ENCODE peak calls at places on chromosomes 7 and 10, in six cellular contexts. U is heart left ventricle, C is A549, Z is stomach, X is foreskin fibroblast, N is GM12865. P is an unnamed sample.

GRCh38 chr7:51021906-51022570 is 239.3 kb upstream of the GRB10 start:
- DNase-seq in N (no peak), C (no peak), Z (no peak), X (no peak), U (no peak), P (no peak)

GRCh38 chr7:44280636-44280992 is 44.8 kb downstream of the CAMK2B start:
- DNase-seq in Z (no peak), N (no peak), U (peak; percentile 3), C (no peak), X (no peak), P (no peak)

GRCh38 chr7:31517103-31517502 is 3.2 kb downstream of the ITPRID1 start:
- DNase-seq in C (no peak), N (no peak), U (no peak), Z (no peak), X (no peak), P (no peak)

GRCh38 chr7:18771834-18772566 is 276.5 kb downstream of the HDAC9 start:
- DNase-seq in N (no peak), U (no peak), X (peak; percentile 58), Z (no peak), C (no peak), P (no peak)

GRCh38 chr7:141989996-141990395 is 5.7 kb upstream of the MGAM start:
- DNase-seq in N (no peak), U (no peak), C (no peak), X (no peak), Z (no peak), P (no peak)

GRCh38 chr7:2109251-2109935 is 123.4 kb downstream of the MAD1L1 start:
- DNase-seq in N (no peak), U (no peak), X (no peak), C (no peak), Z (no peak), P (no peak)

GRCh38 chr7:46565257-46565656 is 644.2 kb upstream of the IGFBP3 start:
- DNase-seq in X (no peak), C (no peak), N (peak; percentile 24), Z (no peak), U (no peak), P (no peak)

GRCh38 chr7:117413160-117413559 is 14.1 kb downstream of the ASZ1 start:
- DNase-seq in C (no peak), X (no peak), U (no peak), N (no peak), Z (no peak), P (no peak)

GRCh38 chr10:15236340-15236739 is 67.8 kb upstream of the NMT2 start:
- DNase-seq in Z (no peak), X (peak; percentile 23), C (no peak), N (no peak), U (no peak), P (no peak)

GRCh38 chr10:4770766-4771553 is 55.0 kb upstream of the AKR1E2 start:
- DNase-seq in Z (no peak), X (peak; percentile 93), U (no peak), N (no peak), C (peak; percentile 85), P (peak; percentile 97)

GRCh38 chr10:91632671-91633550 is at the start of gene PPP1R3C:
- DNase-seq in Z (peak; percentile 89), N (peak; percentile 33), X (peak; percentile 98), U (peak; percentile 90), C (peak; percentile 93), P (peak; percentile 92)

GRCh38 chr10:28139138-28139537 is 140.3 kb upstream of the ODAD2 start:
- DNase-seq in Z (no peak), U (no peak), X (peak; percentile 42), C (no peak), N (no peak), P (peak; percentile 66)

GRCh38 chr10:80132299-80133139 is at the start of gene PLAC9:
- DNase-seq in C (no peak), N (no peak), X (peak; percentile 76), Z (no peak), U (peak; percentile 60), P (no peak)

GRCh38 chr10:57657164-57657765 is 610.4 kb downstream of the IPMK start:
- DNase-seq in X (peak; percentile 67), Z (peak; percentile 54), C (peak; percentile 76), U (peak; percentile 9), N (peak; percentile 78), P (peak; percentile 24)

DNA sequence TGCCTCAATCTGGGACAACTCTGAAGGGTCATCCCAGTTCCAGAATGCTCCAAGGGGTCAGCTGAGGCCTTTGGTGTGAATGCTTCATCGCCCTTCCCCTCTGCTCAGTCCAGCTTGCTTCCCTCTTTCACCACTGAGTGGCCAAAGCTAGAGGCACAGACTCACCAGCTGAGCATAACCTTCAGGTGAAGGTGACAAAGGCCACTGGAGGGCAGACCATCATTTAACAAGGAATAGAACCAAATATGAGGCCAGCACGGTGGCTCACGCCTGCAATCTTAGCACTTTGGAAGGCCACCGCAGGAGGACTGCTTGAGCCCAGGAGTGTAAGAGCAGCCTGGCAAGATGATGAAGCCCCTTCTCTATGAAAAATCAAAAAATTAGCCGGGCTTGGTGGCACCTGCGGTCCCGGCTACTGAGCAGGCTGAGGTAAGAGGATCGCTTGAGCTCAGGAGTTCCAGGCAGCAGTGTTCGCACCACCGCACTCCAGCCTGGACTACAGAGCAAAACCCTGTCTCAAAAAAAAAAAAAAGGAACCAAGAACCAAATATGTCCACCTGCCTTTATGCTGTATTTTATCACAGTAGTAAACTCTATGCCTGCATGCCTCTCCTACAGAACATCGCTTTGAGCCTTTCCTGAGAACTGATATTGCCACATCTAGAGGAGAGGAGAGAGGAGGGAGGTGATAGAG is 13.4 kb downstream of the PRKAG2 start:
- DNase-seq in X (no peak), Z (no peak), U (no peak), C (peak; percentile 41), N (peak; percentile 48), P (no peak)
- TF ChIP-seq CTCF in X (no peak), Z (no peak), U (no peak), C (peak; percentile 15), N (peak; percentile 22), P (no peak)

GRCh38 chr7:14691597-14692203 is 210.9 kb downstream of the DGKB start:
- DNase-seq in N (peak; percentile 47), X (peak; percentile 67), Z (peak; percentile 40), U (peak; percentile 10), C (peak; percentile 32), P (no peak)
- TF ChIP-seq CTCF in N (peak; percentile 72), X (peak; percentile 80), Z (peak; percentile 82), U (peak; percentile 89), C (peak; percentile 88), P (peak; percentile 97)

DNA sequence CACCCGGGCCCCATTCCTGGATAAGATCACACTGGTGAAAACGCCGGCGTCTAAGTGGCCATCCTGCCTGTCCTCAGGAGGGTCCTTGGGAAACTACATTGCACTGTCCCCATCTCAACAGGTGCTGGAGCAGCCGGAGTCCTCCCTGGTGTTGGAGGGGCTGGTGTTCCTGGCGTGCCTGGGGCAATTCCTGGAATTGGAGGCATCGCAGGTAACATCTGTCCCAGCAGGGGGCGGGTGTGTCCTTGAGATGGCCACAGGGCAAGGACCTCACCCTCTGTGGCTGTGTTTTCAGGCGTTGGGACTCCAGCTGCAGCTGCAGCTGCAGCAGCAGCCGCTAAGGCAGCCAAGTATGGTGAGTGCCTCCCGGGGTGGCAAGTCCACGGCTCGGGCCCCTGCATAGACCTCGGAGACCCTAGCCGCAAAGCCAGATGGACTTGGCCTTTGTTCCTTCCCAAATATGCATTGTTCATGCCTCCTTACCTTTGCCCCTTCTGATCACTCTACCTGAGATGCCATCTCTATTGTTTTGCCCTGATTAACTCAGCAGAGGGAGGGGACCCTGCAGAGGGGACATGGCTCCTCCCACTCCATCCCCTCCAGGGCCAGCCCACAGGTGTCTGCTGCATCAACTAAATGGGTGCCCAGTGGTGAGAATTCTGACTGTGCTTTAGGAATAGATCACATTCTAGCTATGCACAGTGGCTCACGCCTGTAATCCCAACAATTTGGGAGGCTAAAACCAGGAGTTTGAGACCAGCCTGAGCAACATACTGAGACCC is 23.8 kb downstream of the ELN start:
- DNase-seq in U (no peak), X (peak; percentile 46), N (peak; percentile 51), C (peak; percentile 57), Z (peak; percentile 64), P (no peak)
- TF ChIP-seq CTCF in U (no peak), X (peak; percentile 21), N (peak; percentile 13), C (peak; percentile 42), Z (peak; percentile 32), P (peak; percentile 69)

GRCh38 chr10:73218466-73219191 is 28.4 kb downstream of the DNAJC9 start:
- DNase-seq in Z (no peak), N (peak; percentile 39), X (peak; percentile 59), C (peak; percentile 50), U (no peak), P (peak; percentile 24)
- TF ChIP-seq CTCF in Z (no peak), N (peak; percentile 37), X (peak; percentile 41), C (peak; percentile 49), U (no peak), P (peak; percentile 75)

GRCh38 chr7:79407351-79407750 is 46.1 kb downstream of the MAGI2 start:
- DNase-seq in U (no peak), X (no peak), N (no peak), Z (no peak), C (no peak), P (no peak)

GRCh38 chr7:79414910-79415309 is 38.6 kb downstream of the MAGI2 start:
- DNase-seq in U (no peak), Z (no peak), N (no peak), X (peak; percentile 68), C (no peak), P (no peak)

GRCh38 chr7:79412915-79413314 is 40.6 kb downstream of the MAGI2 start:
- DNase-seq in U (no peak), Z (no peak), C (no peak), X (no peak), N (no peak), P (no peak)

GRCh38 chr7:79410345-79410744 is 43.1 kb downstream of the MAGI2 start:
- DNase-seq in Z (no peak), U (no peak), N (no peak), C (no peak), X (no peak), P (no peak)

GRCh38 chr7:79412438-79412837 is 41.0 kb downstream of the MAGI2 start:
- DNase-seq in U (no peak), N (no peak), Z (no peak), C (no peak), X (no peak), P (no peak)
- TF ChIP-seq CTCF in U (no peak), N (no peak), Z (no peak), C (no peak), X (no peak), P (no peak)

P was measured in HFFc6.